ENCODE peak calls at places on chromosome 13, in four cellular contexts. X, W, G and V are unnamed samples.

GRCh38 chr13:28792992-28793391 is 27.1 kb upstream of the MTUS2 start:
- DNase-seq in X (no peak), W (no peak), G (no peak), V (no peak)

GRCh38 chr13:21948781-21949474 is 278.1 kb downstream of the FGF9 start:
- DNase-seq in X (no peak), W (no peak), G (no peak), V (no peak)

GRCh38 chr13:37929308-37929707 is 59.7 kb upstream of the TRPC4 start:
- DNase-seq in X (no peak), W (no peak), G (no peak), V (no peak)

GRCh38 chr13:98890186-98890585 is 87.7 kb downstream of the DOCK9 start:
- DNase-seq in X (no peak), W (peak; percentile 88), G (no peak), V (peak; percentile 84)

GRCh38 chr13:78323040-78323439 is 280.3 kb downstream of the POU4F1 start:
- DNase-seq in X (no peak), W (no peak), G (no peak), V (no peak)

GRCh38 chr13:20141238-20142018 is 19.4 kb downstream of the GJA3 start:
- DNase-seq in X (no peak), W (no peak), G (no peak), V (no peak)

GRCh38 chr13:69857188-69857821 is 250.3 kb upstream of the ATXN8OS start:
- DNase-seq in X (no peak), W (peak; percentile 67), G (no peak), V (peak; percentile 73)

GRCh38 chr13:106799731-106800335 is 231.9 kb upstream of the ARGLU1 start:
- DNase-seq in X (no peak), W (no peak), G (no peak), V (no peak)